ENCODE peak calls at places on chromosomes 6 and 20, in six cellular contexts. F is stimulated activated CD4-positive, alpha-beta T cell treated with anti-CD3 and anti-CD28 coated beads, Interleukin-1b, Interleukin-23, amount 100 ng/mL, for 24 hours; Y is AML-193; H is fibroblast of the conjunctiva; L is NCI-H146; P is tibial artery. G is an unnamed sample.

GRCh38 chr6:113763311-113763766 is 93.8 kb upstream of the MARCKS start:
- DNase-seq in F (no peak), Y (no peak), P (no peak), L (no peak), H (no peak), G (no peak)

GRCh38 chr6:130482645-130483390 is 117.0 kb downstream of the TMEM200A start:
- DNase-seq in L (no peak), H (no peak), Y (no peak), P (no peak), F (no peak), G (no peak)

GRCh38 chr6:9461161-9461560 is 953.7 kb downstream of the TFAP2A start:
- DNase-seq in F (no peak), P (no peak), Y (no peak), L (no peak), H (no peak), G (no peak)

GRCh38 chr6:170444056-170444505 is 109.0 kb downstream of the PSMB1 start:
- DNase-seq in F (no peak), H (no peak), P (no peak), L (no peak), Y (no peak), G (no peak)

GRCh38 chr6:73879466-73879865 is 183.5 kb downstream of the CD109 start:
- DNase-seq in F (no peak), L (no peak), H (no peak), Y (no peak), P (no peak), G (no peak)

GRCh38 chr6:110459137-110459536 is 17.3 kb downstream of the SLC22A16 start:
- DNase-seq in Y (no peak), H (no peak), P (no peak), F (no peak), L (no peak), G (no peak)

GRCh38 chr6:147936703-147937102 is 405.9 kb upstream of the SASH1 start:
- DNase-seq in Y (no peak), F (no peak), P (no peak), H (no peak), L (no peak), G (no peak)

GRCh38 chr20:45323731-45324130 is 15.6 kb upstream of the MATN4 start:
- DNase-seq in P (no peak), L (no peak), H (no peak), Y (no peak), F (no peak), G (no peak)

GRCh38 chr6:10582774-10583508 is 61.8 kb downstream of the GCNT2 start:
- DNase-seq in H (no peak), P (no peak), Y (no peak), F (no peak), L (peak; percentile 86), G (no peak)

GRCh38 chr20:33437141-33437911 is 6.2 kb downstream of the SNTA1 start:
- DNase-seq in P (peak; percentile 76), L (no peak), H (no peak), Y (no peak), F (no peak), G (peak; percentile 65)

GRCh38 chr6:36506617-36507016 is 40.7 kb downstream of the STK38 start:
- DNase-seq in F (no peak), L (no peak), Y (no peak), P (no peak), H (no peak), G (no peak)

GRCh38 chr6:158049055-158050028 is 67.7 kb downstream of the SYNJ2 start:
- DNase-seq in L (peak; percentile 54), P (no peak), Y (no peak), H (no peak), F (no peak), G (no peak)